ENCODE peak calls at places on chromosomes 11 and 22, in ten cellular contexts. G, E, S, I, K, P, O, A, W and H are unnamed samples.

GRCh38 chr11:108364159-108364558 is 103.2 kb downstream of the C11orf65 start:
- DNase-seq in K (peak), G (no peak), P (no peak), E (peak), W (no peak), I (no peak), S (peak), A (peak), O (no peak), H (no peak)

GRCh38 chr22:27777128-27777527 is 24.4 kb downstream of the MN1 start:
- DNase-seq in I (no peak), P (no peak), S (no peak), W (no peak), E (no peak), A (no peak), G (no peak), K (no peak), O (no peak), H (no peak)

GRCh38 chr11:789951-790350 is at the start of gene CEND1:
- DNase-seq in I (peak), W (no peak), P (no peak), K (peak), S (peak), A (peak), E (peak), O (peak), G (no peak), H (no peak)

GRCh38 chr11:61294717-61295595 is at the start of gene VWCE:
- DNase-seq in O (peak), E (peak), G (peak), A (peak), P (no peak), I (peak), K (peak), S (peak), W (peak), H (peak)

GRCh38 chr11:130523609-130524008 is 75.2 kb downstream of the ADAMTS15 start:
- DNase-seq in E (peak), O (no peak), G (no peak), S (peak), K (peak), P (no peak), W (no peak), I (no peak), A (peak), H (no peak)

GRCh38 chr11:70067591-70068341 is 10.4 kb upstream of the ANO1 start:
- DNase-seq in S (no peak), A (no peak), W (no peak), E (no peak), K (no peak), P (no peak), I (no peak), O (no peak), G (no peak), H (no peak)

GRCh38 chr22:44543781-44544181 is 45.7 kb upstream of the RTL6 start:
- DNase-seq in S (no peak), W (no peak), I (no peak), P (no peak), K (peak), A (no peak), O (no peak), G (no peak), E (no peak), H (no peak)

GRCh38 chr11:65382036-65382803 is at the start of gene SLC25A45:
- DNase-seq in O (peak), S (peak), W (peak), I (peak), A (peak), E (peak), G (peak), P (peak), K (peak), H (peak)

GRCh38 chr22:43951391-43951790 is 3.9 kb upstream of the SAMM50 start:
- DNase-seq in A (no peak), E (no peak), O (no peak), S (no peak), G (no peak), I (no peak), W (no peak), K (no peak), P (no peak), H (no peak)

GRCh38 chr11:16945671-16946469 is 68.3 kb downstream of the PLEKHA7 start:
- DNase-seq in I (peak), E (peak), K (peak), A (peak), W (peak), O (peak), P (peak), S (peak), G (peak), H (peak)

GRCh38 chr22:49091451-49091850 is 736.2 kb downstream of the BRD1 start:
- DNase-seq in G (no peak), K (no peak), A (no peak), P (no peak), I (no peak), E (no peak), S (no peak), W (no peak), O (no peak), H (no peak)

GRCh38 chr11:6647836-6648235 is 7.8 kb downstream of the DCHS1 start:
- DNase-seq in A (no peak), I (no peak), S (no peak), O (no peak), K (no peak), G (no peak), P (no peak), W (no peak), E (no peak), H (no peak)

GRCh38 chr11:67071420-67072284 is 15.0 kb downstream of the RHOD start:
- DNase-seq in W (peak), O (peak), G (peak), A (peak), P (no peak), K (peak), S (peak), I (peak), E (peak), H (peak)

GRCh38 chr11:133942594-133942993 is 14.2 kb downstream of the IGSF9B start:
- DNase-seq in K (no peak), E (no peak), G (no peak), A (no peak), W (no peak), I (no peak), O (no peak), P (no peak), S (no peak), H (no peak)

DNA sequence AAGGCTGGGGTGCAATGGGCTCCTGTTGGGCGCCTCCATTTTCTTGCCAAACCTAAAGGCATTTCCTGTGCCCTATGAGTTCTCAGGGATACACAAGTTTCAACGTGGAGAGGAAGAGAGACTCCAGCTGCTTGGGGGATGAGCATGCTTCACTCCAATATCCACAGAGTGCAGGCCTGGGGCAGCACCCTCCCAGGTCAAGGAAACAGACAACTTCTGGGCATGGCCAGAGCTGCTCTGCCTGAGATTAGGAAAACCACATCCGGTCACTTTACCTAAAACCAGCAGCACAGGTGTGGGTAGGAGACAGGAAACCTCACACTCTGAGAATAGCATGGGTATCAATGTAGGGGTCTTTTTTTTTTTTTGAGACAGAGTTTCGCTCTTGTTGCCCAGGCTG is 28.7 kb downstream of the TMEM184B start:
- DNase-seq in S (no peak), I (peak), G (no peak), A (peak), O (no peak), W (no peak), K (peak), P (no peak), E (peak), H (no peak)
- TF ChIP-seq CTCF in S (no peak), I (no peak), G (no peak), A (no peak), O (no peak), W (no peak), K (no peak), P (no peak), E (no peak), H (no peak)

GRCh38 chr11:58807358-58807757 is 37.1 kb downstream of the GLYATL2 start:
- DNase-seq in G (no peak), I (no peak), W (no peak), S (no peak), P (no peak), E (no peak), O (no peak), K (no peak), A (no peak), H (no peak)
- H3K4me3 ChIP-seq in G (no peak), I (no peak), W (no peak), S (no peak), P (no peak), E (no peak), O (no peak), K (no peak), A (no peak), H (no peak)

GRCh38 chr11:45017329-45017728 is 66.6 kb upstream of the TP53I11 start:
- DNase-seq in P (no peak), K (no peak), A (no peak), I (no peak), S (no peak), O (no peak), G (no peak), E (no peak), W (no peak), H (no peak)
- TF ChIP-seq CTCF in P (no peak), K (no peak), A (no peak), I (no peak), S (no peak), O (no peak), G (no peak), E (peak), W (no peak), H (no peak)

GRCh38 chr11:121723261-121723741 is 270.5 kb upstream of the SORL1-AS1 start:
- DNase-seq in K (peak), W (no peak), P (no peak), G (no peak), A (no peak), I (no peak), S (peak), O (no peak), E (peak), H (no peak)
- H3K4me3 ChIP-seq in K (peak), W (no peak), P (peak), G (peak), A (peak), I (no peak), S (peak), O (no peak), E (peak), H (no peak)

GRCh38 chr22:23219787-23220484 is 39.6 kb downstream of the BCR start:
- DNase-seq in G (peak), I (peak), K (peak), A (peak), P (no peak), W (no peak), E (peak), S (peak), O (no peak), H (peak)
- TF ChIP-seq CTCF in G (no peak), I (no peak), K (no peak), A (no peak), P (no peak), W (no peak), E (no peak), S (no peak), O (no peak), H (no peak)

GRCh38 chr11:93694586-93694985 is 33.1 kb downstream of the CEP295 start:
- DNase-seq in A (no peak), W (no peak), P (no peak), O (no peak), G (no peak), E (no peak), I (no peak), S (no peak), K (peak), H (no peak)
- H3K4me3 ChIP-seq in A (no peak), W (no peak), P (no peak), O (no peak), G (no peak), E (no peak), I (no peak), S (no peak), K (no peak), H (no peak)

GRCh38 chr11:46981429-46981828 is 44.9 kb downstream of the CSTPP1 start:
- DNase-seq in O (no peak), E (no peak), I (no peak), P (no peak), K (no peak), S (no peak), A (no peak), G (no peak), W (no peak), H (no peak)

GRCh38 chr11:46977940-46978595 is 41.5 kb downstream of the CSTPP1 start:
- DNase-seq in P (no peak), G (no peak), W (no peak), K (no peak), O (peak), I (no peak), S (peak), A (peak), E (peak), H (no peak)

GRCh38 chr11:46977038-46977818 is 40.7 kb downstream of the CSTPP1 start:
- DNase-seq in G (no peak), P (no peak), S (peak), E (peak), I (no peak), W (no peak), K (no peak), A (no peak), O (no peak), H (no peak)

GRCh38 chr11:46976182-46976854 is 39.8 kb downstream of the CSTPP1 start:
- DNase-seq in G (no peak), K (no peak), A (no peak), P (no peak), W (no peak), E (no peak), I (peak), S (no peak), O (no peak), H (no peak)

GRCh38 chr11:46979358-46979757 is 42.8 kb downstream of the CSTPP1 start:
- DNase-seq in W (no peak), P (no peak), I (no peak), K (no peak), E (no peak), S (no peak), A (no peak), G (no peak), O (no peak), H (no peak)
- TF ChIP-seq CTCF in W (no peak), P (no peak), I (no peak), K (no peak), E (no peak), S (no peak), A (no peak), G (no peak), O (no peak), H (no peak)